ENCODE peak calls at places on chromosomes 4 and X, in five cellular contexts. One of them, this sample, is unnamed.

GRCh38 chr4:136810626-136811025 is 721.7 kb downstream of the PCDH18 start:
- DNase-seq in ovary: no peak
- DNase-seq in neuronal stem cell: no peak
- DNase-seq in CD8-positive, alpha-beta T cell: no peak
- DNase-seq in effector memory CD4-positive, alpha-beta T cell: no peak
- DNase-seq in this sample: no peak

GRCh38 chrX:34875204-34875603 is 67.4 kb upstream of the FAM47B start:
- DNase-seq in effector memory CD4-positive, alpha-beta T cell: no peak
- DNase-seq in ovary: no peak
- DNase-seq in neuronal stem cell: no peak
- DNase-seq in CD8-positive, alpha-beta T cell: no peak
- DNase-seq in this sample: peak

GRCh38 chrX:9352243-9352642 is 112.6 kb upstream of the TBL1X start:
- DNase-seq in effector memory CD4-positive, alpha-beta T cell: no peak
- DNase-seq in CD8-positive, alpha-beta T cell: no peak
- DNase-seq in neuronal stem cell: no peak
- DNase-seq in ovary: no peak
- DNase-seq in this sample: no peak

GRCh38 chrX:117274943-117275342 is 812.2 kb upstream of the CT83 start:
- DNase-seq in ovary: no peak
- DNase-seq in neuronal stem cell: no peak
- DNase-seq in effector memory CD4-positive, alpha-beta T cell: no peak
- DNase-seq in CD8-positive, alpha-beta T cell: no peak
- DNase-seq in this sample: no peak

GRCh38 chrX:29229802-29230201 is 642.6 kb downstream of the IL1RAPL1 start:
- DNase-seq in neuronal stem cell: no peak
- DNase-seq in effector memory CD4-positive, alpha-beta T cell: no peak
- DNase-seq in CD8-positive, alpha-beta T cell: no peak
- DNase-seq in ovary: no peak
- DNase-seq in this sample: no peak

GRCh38 chr4:83369825-83370639 is 35.4 kb upstream of the HPSE start:
- DNase-seq in ovary: no peak
- DNase-seq in effector memory CD4-positive, alpha-beta T cell: no peak
- DNase-seq in CD8-positive, alpha-beta T cell: no peak
- DNase-seq in neuronal stem cell: no peak
- DNase-seq in this sample: no peak

GRCh38 chr4:115165503-115165902 is 52.1 kb upstream of the NDST4 start:
- DNase-seq in neuronal stem cell: no peak
- DNase-seq in effector memory CD4-positive, alpha-beta T cell: no peak
- DNase-seq in CD8-positive, alpha-beta T cell: no peak
- DNase-seq in ovary: no peak
- DNase-seq in this sample: no peak

GRCh38 chr4:185256444-185256843 is 47.0 kb downstream of the SNX25 start:
- DNase-seq in CD8-positive, alpha-beta T cell: no peak
- DNase-seq in neuronal stem cell: no peak
- DNase-seq in ovary: no peak
- DNase-seq in effector memory CD4-positive, alpha-beta T cell: no peak
- DNase-seq in this sample: peak

GRCh38 chr4:113349400-113349799 is 299.9 kb downstream of the ANK2 start:
- DNase-seq in neuronal stem cell: no peak
- DNase-seq in CD8-positive, alpha-beta T cell: no peak
- DNase-seq in ovary: no peak
- DNase-seq in effector memory CD4-positive, alpha-beta T cell: no peak
- DNase-seq in this sample: no peak

GRCh38 chrX:41238543-41238942 is 95.4 kb upstream of the DDX3X start:
- DNase-seq in ovary: no peak
- DNase-seq in effector memory CD4-positive, alpha-beta T cell: no peak
- DNase-seq in CD8-positive, alpha-beta T cell: no peak
- DNase-seq in neuronal stem cell: no peak
- DNase-seq in this sample: peak

GRCh38 chr4:6500481-6501135 is 28.2 kb upstream of the PPP2R2C start:
- DNase-seq in ovary: no peak
- DNase-seq in effector memory CD4-positive, alpha-beta T cell: no peak
- DNase-seq in CD8-positive, alpha-beta T cell: no peak
- DNase-seq in neuronal stem cell: no peak
- DNase-seq in this sample: no peak

GRCh38 chr4:151948351-151949016 is 187.7 kb upstream of the GATB start:
- DNase-seq in ovary: no peak
- DNase-seq in neuronal stem cell: no peak
- DNase-seq in CD8-positive, alpha-beta T cell: no peak
- DNase-seq in effector memory CD4-positive, alpha-beta T cell: no peak
- DNase-seq in this sample: no peak

GRCh38 chr4:7397206-7398103 is 37.3 kb downstream of the PSAPL1 start:
- DNase-seq in ovary: peak
- DNase-seq in neuronal stem cell: no peak
- DNase-seq in effector memory CD4-positive, alpha-beta T cell: no peak
- DNase-seq in CD8-positive, alpha-beta T cell: no peak
- DNase-seq in this sample: peak

GRCh38 chrX:129781134-129782014 is 1.6 kb downstream of the SASH3 start:
- DNase-seq in CD8-positive, alpha-beta T cell: peak
- DNase-seq in ovary: no peak
- DNase-seq in neuronal stem cell: no peak
- DNase-seq in effector memory CD4-positive, alpha-beta T cell: peak
- DNase-seq in this sample: no peak

GRCh38 chr4:71867598-71867997 is 83.7 kb upstream of the GC start:
- DNase-seq in CD8-positive, alpha-beta T cell: no peak
- DNase-seq in neuronal stem cell: no peak
- DNase-seq in effector memory CD4-positive, alpha-beta T cell: no peak
- DNase-seq in ovary: no peak
- DNase-seq in this sample: no peak

GRCh38 chr4:126583509-126583908 is 1049.2 kb upstream of the INTU start:
- DNase-seq in neuronal stem cell: no peak
- DNase-seq in effector memory CD4-positive, alpha-beta T cell: no peak
- DNase-seq in ovary: no peak
- DNase-seq in CD8-positive, alpha-beta T cell: no peak
- DNase-seq in this sample: no peak

GRCh38 chr4:78732332-78733104 is 43.6 kb upstream of the BMP2K start:
- DNase-seq in neuronal stem cell: no peak
- DNase-seq in effector memory CD4-positive, alpha-beta T cell: no peak
- DNase-seq in CD8-positive, alpha-beta T cell: no peak
- DNase-seq in ovary: no peak
- DNase-seq in this sample: no peak

GRCh38 chrX:111519215-111519614 is 7.8 kb downstream of the SERTM2 start:
- DNase-seq in effector memory CD4-positive, alpha-beta T cell: no peak
- DNase-seq in CD8-positive, alpha-beta T cell: no peak
- DNase-seq in ovary: no peak
- DNase-seq in neuronal stem cell: peak
- DNase-seq in this sample: peak

GRCh38 chr4:134024251-134024650 is 177.3 kb downstream of the PABPC4L start:
- DNase-seq in ovary: no peak
- DNase-seq in neuronal stem cell: no peak
- DNase-seq in effector memory CD4-positive, alpha-beta T cell: no peak
- DNase-seq in CD8-positive, alpha-beta T cell: no peak
- DNase-seq in this sample: no peak

GRCh38 chrX:68083510-68083909 is 349.8 kb downstream of the OPHN1 start:
- DNase-seq in neuronal stem cell: no peak
- DNase-seq in CD8-positive, alpha-beta T cell: no peak
- DNase-seq in effector memory CD4-positive, alpha-beta T cell: no peak
- DNase-seq in ovary: no peak
- DNase-seq in this sample: no peak

GRCh38 chrX:111869639-111870034 is 6.3 kb upstream of the TRPC5OS start:
- DNase-seq in effector memory CD4-positive, alpha-beta T cell: no peak
- DNase-seq in neuronal stem cell: peak
- DNase-seq in CD8-positive, alpha-beta T cell: no peak
- DNase-seq in ovary: no peak
- DNase-seq in this sample: peak

GRCh38 chrX:124555036-124555595 is 208.8 kb downstream of the SH2D1A start:
- DNase-seq in CD8-positive, alpha-beta T cell: no peak
- DNase-seq in neuronal stem cell: no peak
- DNase-seq in ovary: no peak
- DNase-seq in effector memory CD4-positive, alpha-beta T cell: no peak
- DNase-seq in this sample: no peak

GRCh38 chr4:3368841-3369760 is 72.7 kb upstream of the HGFAC start:
- DNase-seq in effector memory CD4-positive, alpha-beta T cell: no peak
- DNase-seq in neuronal stem cell: no peak
- DNase-seq in CD8-positive, alpha-beta T cell: no peak
- DNase-seq in ovary: no peak
- DNase-seq in this sample: no peak

GRCh38 chrX:154351183-154352011 is 23.0 kb downstream of the FLNA start:
- DNase-seq in effector memory CD4-positive, alpha-beta T cell: no peak
- DNase-seq in ovary: no peak
- DNase-seq in neuronal stem cell: no peak
- DNase-seq in CD8-positive, alpha-beta T cell: no peak
- DNase-seq in this sample: no peak

GRCh38 chrX:320126-320783 is 1.7 kb upstream of the GTPBP6 start:
- DNase-seq in CD8-positive, alpha-beta T cell: no peak
- DNase-seq in ovary: no peak
- DNase-seq in effector memory CD4-positive, alpha-beta T cell: no peak
- DNase-seq in neuronal stem cell: no peak
- DNase-seq in this sample: peak

GRCh38 chr4:57462843-57463242 is 352.7 kb upstream of the IGFBP7 start:
- DNase-seq in effector memory CD4-positive, alpha-beta T cell: no peak
- DNase-seq in neuronal stem cell: peak
- DNase-seq in ovary: no peak
- DNase-seq in CD8-positive, alpha-beta T cell: no peak
- DNase-seq in this sample: no peak

GRCh38 chrX:47178337-47178736 is 15.3 kb upstream of the UBA1 start:
- DNase-seq in ovary: no peak
- DNase-seq in CD8-positive, alpha-beta T cell: no peak
- DNase-seq in neuronal stem cell: no peak
- DNase-seq in effector memory CD4-positive, alpha-beta T cell: no peak
- DNase-seq in this sample: no peak
- H3K27ac ChIP-seq in ovary: no peak
- H3K27ac ChIP-seq in CD8-positive, alpha-beta T cell: no peak
- H3K27ac ChIP-seq in neuronal stem cell: no peak
- H3K27ac ChIP-seq in effector memory CD4-positive, alpha-beta T cell: no peak
- H3K27ac ChIP-seq in this sample: no peak

DNA sequence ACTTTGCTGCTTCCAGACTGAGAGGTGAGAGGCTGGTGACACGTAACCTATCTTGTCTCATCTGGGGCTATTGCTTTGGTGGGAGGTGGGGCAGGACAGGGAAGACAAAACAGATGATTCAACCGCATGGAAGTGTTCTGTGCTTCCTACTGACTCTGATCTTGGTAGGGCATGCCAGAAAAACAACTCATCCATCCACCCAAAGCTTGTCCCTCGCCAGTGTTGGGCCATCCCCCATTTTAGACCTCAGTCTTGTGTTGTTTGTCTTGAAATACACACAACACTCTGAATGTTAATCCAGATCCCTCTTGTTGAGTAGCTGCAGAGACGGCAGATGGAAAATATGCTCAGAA is 351 bp downstream of the CHRNA9 start:
- DNase-seq in CD8-positive, alpha-beta T cell: no peak
- DNase-seq in ovary: no peak
- DNase-seq in effector memory CD4-positive, alpha-beta T cell: no peak
- DNase-seq in neuronal stem cell: no peak
- DNase-seq in this sample: no peak
- H3K4me3 ChIP-seq in CD8-positive, alpha-beta T cell: no peak
- H3K4me3 ChIP-seq in ovary: no peak
- H3K4me3 ChIP-seq in effector memory CD4-positive, alpha-beta T cell: no peak
- H3K4me3 ChIP-seq in neuronal stem cell: no peak
- H3K4me3 ChIP-seq in this sample: no peak

GRCh38 chr4:21514022-21514421 is 434.6 kb downstream of the KCNIP4 start:
- DNase-seq in effector memory CD4-positive, alpha-beta T cell: no peak
- DNase-seq in ovary: no peak
- DNase-seq in CD8-positive, alpha-beta T cell: no peak
- DNase-seq in neuronal stem cell: no peak
- DNase-seq in this sample: no peak

GRCh38 chr4:21507439-21507838 is 441.1 kb downstream of the KCNIP4 start:
- DNase-seq in effector memory CD4-positive, alpha-beta T cell: no peak
- DNase-seq in CD8-positive, alpha-beta T cell: no peak
- DNase-seq in neuronal stem cell: no peak
- DNase-seq in ovary: no peak
- DNase-seq in this sample: no peak

GRCh38 chr4:21517460-21517859 is 431.1 kb downstream of the KCNIP4 start:
- DNase-seq in ovary: no peak
- DNase-seq in effector memory CD4-positive, alpha-beta T cell: no peak
- DNase-seq in CD8-positive, alpha-beta T cell: no peak
- DNase-seq in neuronal stem cell: no peak
- DNase-seq in this sample: no peak

DNA sequence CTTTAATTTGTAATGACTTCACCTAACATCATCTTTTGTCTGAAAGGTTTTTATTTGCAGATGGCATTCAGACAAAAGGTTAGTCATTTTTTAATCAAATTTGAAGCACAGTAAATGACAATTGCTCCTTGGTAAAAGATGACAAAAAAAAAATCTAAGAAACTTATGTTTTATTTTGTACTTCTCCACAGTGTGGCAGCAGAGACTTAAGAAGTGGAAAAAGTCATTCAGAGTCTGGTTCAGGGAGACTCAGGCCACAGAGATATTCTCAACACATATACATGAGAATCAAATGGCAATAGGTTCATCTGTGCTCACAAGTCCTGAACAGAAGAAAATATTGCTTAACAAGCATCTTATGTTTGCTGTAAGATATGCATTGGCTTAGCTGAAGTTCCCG is 436.2 kb downstream of the KCNIP4 start:
- DNase-seq in effector memory CD4-positive, alpha-beta T cell: no peak
- DNase-seq in neuronal stem cell: peak
- DNase-seq in CD8-positive, alpha-beta T cell: no peak
- DNase-seq in ovary: no peak
- DNase-seq in this sample: no peak
- H3K27ac ChIP-seq in effector memory CD4-positive, alpha-beta T cell: no peak
- H3K27ac ChIP-seq in neuronal stem cell: no peak
- H3K27ac ChIP-seq in CD8-positive, alpha-beta T cell: no peak
- H3K27ac ChIP-seq in ovary: no peak
- H3K27ac ChIP-seq in this sample: no peak

GRCh38 chr4:119297795-119298194 is 24.1 kb downstream of the FABP2 start:
- DNase-seq in effector memory CD4-positive, alpha-beta T cell: no peak
- DNase-seq in CD8-positive, alpha-beta T cell: no peak
- DNase-seq in neuronal stem cell: no peak
- DNase-seq in ovary: no peak
- DNase-seq in this sample: no peak
- H3K4me3 ChIP-seq in effector memory CD4-positive, alpha-beta T cell: no peak
- H3K4me3 ChIP-seq in CD8-positive, alpha-beta T cell: no peak
- H3K4me3 ChIP-seq in neuronal stem cell: no peak
- H3K4me3 ChIP-seq in ovary: no peak
- H3K4me3 ChIP-seq in this sample: no peak

GRCh38 chrX:12496343-12496742 is 294.9 kb upstream of the PRPS2 start:
- DNase-seq in CD8-positive, alpha-beta T cell: no peak
- DNase-seq in ovary: no peak
- DNase-seq in effector memory CD4-positive, alpha-beta T cell: no peak
- DNase-seq in neuronal stem cell: no peak
- DNase-seq in this sample: no peak
- H3K27ac ChIP-seq in CD8-positive, alpha-beta T cell: no peak
- H3K27ac ChIP-seq in ovary: no peak
- H3K27ac ChIP-seq in effector memory CD4-positive, alpha-beta T cell: no peak
- H3K27ac ChIP-seq in neuronal stem cell: no peak
- H3K27ac ChIP-seq in this sample: no peak

GRCh38 chrX:138885886-138886285 is 174.4 kb upstream of the FGF13 start:
- DNase-seq in effector memory CD4-positive, alpha-beta T cell: no peak
- DNase-seq in CD8-positive, alpha-beta T cell: no peak
- DNase-seq in neuronal stem cell: no peak
- DNase-seq in ovary: no peak
- DNase-seq in this sample: no peak
- H3K4me3 ChIP-seq in effector memory CD4-positive, alpha-beta T cell: no peak
- H3K4me3 ChIP-seq in CD8-positive, alpha-beta T cell: no peak
- H3K4me3 ChIP-seq in neuronal stem cell: no peak
- H3K4me3 ChIP-seq in ovary: no peak
- H3K4me3 ChIP-seq in this sample: no peak

GRCh38 chr4:186755550-186756519 is 32.2 kb upstream of the FAT1 start:
- DNase-seq in ovary: no peak
- DNase-seq in effector memory CD4-positive, alpha-beta T cell: no peak
- DNase-seq in neuronal stem cell: no peak
- DNase-seq in CD8-positive, alpha-beta T cell: no peak
- DNase-seq in this sample: no peak
- H3K27ac ChIP-seq in ovary: no peak
- H3K27ac ChIP-seq in effector memory CD4-positive, alpha-beta T cell: no peak
- H3K27ac ChIP-seq in neuronal stem cell: no peak
- H3K27ac ChIP-seq in CD8-positive, alpha-beta T cell: no peak
- H3K27ac ChIP-seq in this sample: no peak

GRCh38 chrX:20218809-20219505 is 47.8 kb downstream of the RPS6KA3 start:
- DNase-seq in CD8-positive, alpha-beta T cell: no peak
- DNase-seq in neuronal stem cell: no peak
- DNase-seq in effector memory CD4-positive, alpha-beta T cell: no peak
- DNase-seq in ovary: no peak
- DNase-seq in this sample: no peak
- H3K4me3 ChIP-seq in CD8-positive, alpha-beta T cell: no peak
- H3K4me3 ChIP-seq in neuronal stem cell: no peak
- H3K4me3 ChIP-seq in effector memory CD4-positive, alpha-beta T cell: no peak
- H3K4me3 ChIP-seq in ovary: no peak
- H3K4me3 ChIP-seq in this sample: no peak